ENCODE peak calls at places on chromosomes 1 and 21, in four cellular contexts. E is NB4, N is fibroblast of pulmonary artery, U is GM06990. J is an unnamed sample.

GRCh38 chr1:46333300-46334029 is 7.1 kb upstream of the NSUN4 start:
- DNase-seq in U (peak), N (peak), E (peak), J (peak)

GRCh38 chr1:247392088-247392487 is 23.9 kb upstream of the NLRP3 start:
- DNase-seq in E (no peak), U (no peak), N (no peak), J (no peak)

GRCh38 chr21:14554948-14555347 is 8.8 kb upstream of the SAMSN1 start:
- DNase-seq in E (no peak), N (peak), U (no peak), J (no peak)

GRCh38 chr1:163747261-163747660 is 425.5 kb downstream of the NUF2 start:
- DNase-seq in N (no peak), U (no peak), E (no peak), J (no peak)

GRCh38 chr1:212355230-212355969 is 59.3 kb downstream of the PACC1 start:
- DNase-seq in N (no peak), E (no peak), U (no peak), J (no peak)

GRCh38 chr1:2416403-2416802 is 4.0 kb upstream of the PEX10 start:
- DNase-seq in E (no peak), N (no peak), U (no peak), J (no peak)

GRCh38 chr1:53563609-53564008 is 104.4 kb downstream of the DMRTB1 start:
- DNase-seq in E (no peak), N (no peak), U (no peak), J (no peak)

GRCh38 chr1:174666248-174666647 is 218.5 kb downstream of the GPR52 start:
- DNase-seq in E (no peak), N (no peak), U (no peak), J (no peak)

GRCh38 chr1:16232316-16232710 is 4.7 kb downstream of the CPLANE2 start:
- DNase-seq in E (no peak), U (no peak), N (no peak), J (no peak)

GRCh38 chr21:17613242-17613676 is 558 bp upstream of the BTG3 start:
- DNase-seq in E (no peak), N (peak), U (no peak), J (no peak)

GRCh38 chr1:53577141-53578100 is 118.2 kb downstream of the DMRTB1 start:
- DNase-seq in N (no peak), U (no peak), E (no peak), J (no peak)

GRCh38 chr1:86778510-86779218 is 74.3 kb downstream of the SH3GLB1 start:
- DNase-seq in E (peak), U (no peak), N (peak), J (no peak)

GRCh38 chr1:23793018-23793781 is 2.3 kb downstream of the LYPLA2 start:
- DNase-seq in E (no peak), U (no peak), N (peak), J (no peak)

GRCh38 chr1:161421456-161421855 is 53.8 kb upstream of the CFAP126 start:
- DNase-seq in U (no peak), E (no peak), N (no peak), J (no peak)

GRCh38 chr21:21605502-21605901 is 607.3 kb downstream of the NCAM2 start:
- DNase-seq in U (no peak), N (no peak), E (no peak), J (no peak)

GRCh38 chr21:41369915-41370839 is 8.3 kb downstream of the MX2 start:
- DNase-seq in N (no peak), E (peak), U (peak), J (peak)

GRCh38 chr1:29849038-29849750 is 612.9 kb downstream of the PTPRU start:
- DNase-seq in N (peak), U (peak), E (peak), J (peak)

GRCh38 chr1:24705260-24706073 is 39.8 kb upstream of the CLIC4 start:
- DNase-seq in E (peak), U (peak), N (peak), J (peak)

GRCh38 chr1:235622933-235623790 is 26.4 kb downstream of the GNG4 start:
- DNase-seq in N (no peak), U (no peak), E (no peak), J (no peak)

DNA sequence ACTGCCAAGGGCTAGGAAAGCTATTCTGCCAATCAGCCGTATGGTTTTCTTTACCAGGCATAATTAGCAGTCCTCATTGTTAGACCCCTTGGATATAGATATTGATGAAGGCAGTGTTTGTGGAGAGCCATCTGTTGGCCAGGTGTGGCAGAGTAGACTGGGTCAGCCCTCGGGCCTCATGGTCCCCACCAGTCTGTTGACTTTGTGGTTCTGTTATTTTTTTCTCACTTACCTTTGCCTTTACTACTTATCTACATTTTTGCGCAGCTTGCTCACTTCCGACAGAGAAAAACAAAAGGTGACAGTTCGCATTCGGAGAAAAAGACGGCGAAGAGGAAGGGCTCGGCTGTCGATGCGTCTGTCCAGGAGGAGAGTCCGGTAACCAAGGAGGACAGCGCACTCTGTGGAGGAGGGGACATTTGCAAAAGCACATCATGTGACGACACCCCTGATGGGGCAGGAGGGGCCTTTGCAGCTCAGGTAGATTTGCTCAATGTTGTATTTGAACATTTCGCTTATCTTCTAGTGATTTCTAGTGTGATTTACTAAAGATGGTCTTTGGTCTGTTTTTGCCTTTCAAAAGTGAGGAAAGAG is 2.3 kb downstream of the PCNT start:
- DNase-seq in U (no peak), E (no peak), N (no peak), J (no peak)
- TF ChIP-seq CTCF in U (peak), E (peak), N (no peak), J (no peak)

DNA sequence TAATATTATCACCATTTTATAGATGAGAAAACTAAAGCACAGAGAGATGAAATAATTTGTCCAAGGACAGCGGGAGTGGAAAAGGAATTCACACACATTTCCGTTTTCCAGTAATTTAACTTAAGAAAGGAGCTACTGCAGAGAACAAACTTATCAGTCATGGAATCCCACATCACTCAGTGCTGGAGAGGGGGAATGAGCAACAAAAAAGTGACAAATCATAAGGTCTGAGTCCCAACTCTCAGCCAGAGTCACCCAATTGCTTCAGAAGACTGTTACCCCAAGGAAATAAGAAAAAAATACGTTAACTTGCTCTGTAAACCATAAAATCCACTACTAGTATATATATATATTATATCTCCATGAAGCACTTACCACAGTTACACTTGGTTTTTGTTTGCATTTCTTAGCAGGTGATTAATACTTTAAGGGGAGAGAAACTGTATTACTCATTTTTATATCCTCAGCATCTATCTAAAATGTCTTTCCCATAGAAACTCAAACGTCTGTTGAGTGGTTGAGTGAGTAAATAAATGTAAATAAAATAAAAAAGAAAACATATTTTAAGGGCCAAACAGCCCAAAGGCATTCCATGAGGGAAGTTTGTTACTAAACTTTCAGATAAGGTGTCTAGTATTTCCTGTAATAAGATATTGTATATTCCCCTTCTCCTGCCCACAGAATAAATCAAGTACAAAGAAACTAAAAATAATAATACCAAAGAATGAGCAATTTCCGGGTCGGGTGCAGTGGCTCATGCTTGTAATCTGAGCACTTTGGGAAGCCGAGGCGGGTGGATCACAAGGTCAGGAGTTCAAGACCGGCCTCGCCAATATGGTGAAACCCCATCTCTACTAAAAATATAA is 76.8 kb downstream of the SLC45A1 start:
- DNase-seq in E (no peak), U (no peak), N (peak), J (no peak)
- H3K4me3 ChIP-seq in E (no peak), U (no peak), N (no peak), J (no peak)

GRCh38 chr1:182244451-182244850 is 147.1 kb downstream of the GLUL start:
- DNase-seq in N (no peak), U (no peak), E (no peak), J (no peak)

GRCh38 chr1:182240085-182240484 is 151.5 kb downstream of the GLUL start:
- DNase-seq in N (no peak), E (no peak), U (no peak), J (no peak)

GRCh38 chr1:182246783-182247182 is 144.8 kb downstream of the GLUL start:
- DNase-seq in N (no peak), U (no peak), E (no peak), J (no peak)

GRCh38 chr1:182245040-182245439 is 146.6 kb downstream of the GLUL start:
- DNase-seq in N (no peak), U (no peak), E (no peak), J (no peak)

DNA sequence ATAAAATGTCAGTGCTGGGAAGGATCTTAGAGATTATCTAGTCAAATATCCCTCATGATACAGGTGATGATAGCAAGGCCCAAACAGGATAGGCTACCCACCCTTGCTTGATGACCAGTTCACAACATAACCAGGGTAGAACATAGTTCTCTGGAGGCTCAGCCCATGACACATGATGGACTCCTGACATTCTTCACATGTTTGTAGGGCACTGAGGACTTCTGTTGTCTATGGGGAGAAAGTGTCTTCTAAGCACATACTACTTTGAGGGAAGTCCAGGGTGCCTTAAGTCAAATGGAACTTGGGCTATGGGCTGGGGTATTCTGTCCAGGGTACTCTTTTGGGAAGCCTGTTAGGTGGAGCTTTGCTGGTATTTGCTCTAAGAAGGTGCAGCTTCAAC is 148.9 kb downstream of the GLUL start:
- DNase-seq in U (no peak), E (no peak), N (no peak), J (no peak)
- TF ChIP-seq CTCF in U (no peak), E (no peak), N (no peak), J (no peak)

DNA sequence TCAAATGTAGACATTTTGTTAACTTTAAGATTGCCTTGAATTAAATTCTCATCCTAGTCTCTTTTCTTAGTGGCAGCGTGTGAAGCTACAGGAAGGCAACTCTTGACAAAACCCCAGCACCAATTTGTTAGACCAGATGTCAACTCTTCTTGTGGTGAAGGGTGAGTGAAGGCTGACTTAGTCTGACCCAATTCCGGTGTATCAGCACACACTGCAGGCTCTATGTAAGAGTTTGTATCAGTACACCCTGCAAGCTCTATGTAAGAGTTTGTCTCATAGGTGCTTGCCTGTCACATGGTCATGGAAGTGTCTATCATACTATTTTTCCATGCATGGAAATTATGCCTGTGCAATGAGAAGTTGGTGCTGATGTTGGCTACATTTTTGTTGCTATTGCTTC is 16.8 kb downstream of the CR2 start:
- DNase-seq in N (no peak), E (no peak), U (no peak), J (no peak)
- H3K4me3 ChIP-seq in N (no peak), E (no peak), U (no peak), J (no peak)

GRCh38 chr1:100762461-100762860 is 42.9 kb downstream of the VCAM1 start:
- DNase-seq in U (no peak), N (no peak), E (no peak), J (no peak)
- TF ChIP-seq CTCF in U (no peak), N (no peak), E (no peak), J (no peak)

GRCh38 chr1:63967901-63968300 is 194.1 kb downstream of the ROR1 start:
- DNase-seq in E (no peak), N (no peak), U (no peak), J (no peak)

GRCh38 chr1:63971557-63971956 is 197.7 kb downstream of the ROR1 start:
- DNase-seq in E (no peak), U (no peak), N (no peak), J (no peak)

GRCh38 chr1:63969461-63969893 is 195.7 kb downstream of the ROR1 start:
- DNase-seq in E (no peak), N (no peak), U (no peak), J (no peak)

GRCh38 chr1:63968663-63969460 is 195.0 kb downstream of the ROR1 start:
- DNase-seq in E (no peak), U (no peak), N (peak), J (no peak)

DNA sequence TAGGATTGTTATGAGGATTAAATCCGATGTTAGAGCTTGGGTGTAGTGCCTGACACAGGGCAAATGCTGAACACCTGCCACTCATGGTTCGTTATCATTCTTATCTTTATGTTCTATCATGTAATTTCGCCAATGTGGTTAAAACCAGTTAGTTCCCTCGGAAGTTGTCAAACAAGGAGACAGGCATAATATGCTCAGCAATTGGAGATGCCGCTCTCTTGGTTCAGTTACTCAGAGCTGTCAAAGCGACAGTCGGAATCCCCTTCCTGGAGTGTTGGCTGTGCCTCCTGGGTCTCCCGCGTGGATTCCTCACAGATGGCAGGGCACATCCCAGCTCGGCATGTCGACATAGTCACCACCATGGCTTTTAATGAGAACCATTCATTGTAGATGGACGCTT is 192.2 kb downstream of the ROR1 start:
- DNase-seq in N (no peak), E (no peak), U (no peak), J (no peak)
- H3K4me3 ChIP-seq in N (no peak), E (no peak), U (no peak), J (no peak)

GRCh38 chr1:18211764-18212163 is 104.2 kb downstream of the IGSF21 start:
- DNase-seq in N (no peak), U (no peak), E (no peak), J (no peak)

GRCh38 chr1:18217398-18218043 is 109.9 kb downstream of the IGSF21 start:
- DNase-seq in U (no peak), E (peak), N (no peak), J (peak)
- TF ChIP-seq CTCF in U (peak), E (peak), N (peak), J (peak)

J was measured in GM12865.